ENCODE peak calls at places on chromosomes 13 and 19, in five cellular contexts. Z, P, T, L and F are unnamed samples. For H3K4me1, the result is how much of the 10 kb centered on the place peaks cover.

GRCh38 chr19:34838753-34839431 is 65.9 kb upstream of the ZNF599 start:
- DNase-seq in Z (no peak), P (peak), T (peak), L (peak), F (no peak)

GRCh38 chr13:108877300-108877699 is 247.9 kb downstream of the MYO16 start:
- DNase-seq in Z (no peak), P (no peak), T (no peak), L (no peak), F (no peak)

GRCh38 chr13:40381935-40382764 is 284.3 kb downstream of the FOXO1 start:
- DNase-seq in Z (no peak), P (no peak), T (no peak), L (no peak), F (no peak)

GRCh38 chr13:50990540-50991506 is 81.2 kb downstream of the RNASEH2B start:
- DNase-seq in Z (no peak), P (peak), T (peak), L (no peak), F (no peak)

GRCh38 chr13:113836917-113837553 is 26.8 kb downstream of the GAS6 start:
- DNase-seq in Z (no peak), P (peak), T (no peak), L (no peak), F (peak)

GRCh38 chr19:35107541-35107939 is 8.1 kb upstream of the FXYD3 start:
- DNase-seq in Z (no peak), P (no peak), T (peak), L (peak), F (peak)

GRCh38 chr13:112891477-112892401 is 77.3 kb upstream of the MCF2L start:
- DNase-seq in Z (no peak), P (no peak), T (no peak), L (no peak), F (no peak)

GRCh38 chr19:32889137-32889934 is 19.8 kb upstream of the SLC7A9 start:
- DNase-seq in Z (no peak), P (no peak), T (no peak), L (no peak), F (no peak)

GRCh38 chr19:32363175-32363574 is 17.8 kb downstream of the ZNF507 start:
- DNase-seq in Z (no peak), P (no peak), T (no peak), L (peak), F (no peak)

GRCh38 chr19:7868326-7868670 is 5.9 kb downstream of the PRR36 start:
- DNase-seq in Z (no peak), P (no peak), T (peak), L (no peak), F (no peak)

GRCh38 chr13:92735909-92736308 is 490.7 kb upstream of the GPC6 start:
- DNase-seq in Z (no peak), P (no peak), T (no peak), L (no peak), F (no peak)

GRCh38 chr13:60121288-60121687 is 42.4 kb downstream of the DIAPH3 start:
- DNase-seq in Z (no peak), P (no peak), T (no peak), L (no peak), F (no peak)

GRCh38 chr19:40623403-40624239 is 22.5 kb downstream of the LTBP4 start:
- DNase-seq in Z (no peak), P (no peak), T (peak), L (peak), F (no peak)

GRCh38 chr13:44523176-44524017 is 52.7 kb downstream of the TSC22D1 start:
- DNase-seq in Z (no peak), P (no peak), T (no peak), L (peak), F (peak)

GRCh38 chr13:93243375-93244063 is 16.9 kb downstream of the GPC6 start:
- DNase-seq in Z (no peak), P (peak), T (no peak), L (no peak), F (no peak)

GRCh38 chr13:98080280-98080679 is 62.6 kb upstream of the FARP1 start:
- DNase-seq in Z (no peak), P (no peak), T (no peak), L (no peak), F (no peak)
- TF ChIP-seq CTCF in Z (no peak), P (no peak), T (no peak), L (no peak), F (no peak)

GRCh38 chr19:2332341-2333026 is 4.0 kb downstream of the SPPL2B start:
- DNase-seq in Z (no peak), P (no peak), T (peak), L (no peak), F (no peak)
- H3K4me1 ChIP-seq in Z (under half), P (under half), T (under half), L (half or more), F (under half)

GRCh38 chr13:30038884-30039283 is 188.5 kb upstream of the UBL3 start:
- DNase-seq in Z (no peak), P (no peak), T (no peak), L (no peak), F (no peak)
- TF ChIP-seq CTCF in Z (no peak), P (no peak), T (no peak), L (no peak), F (no peak)

GRCh38 chr19:12294308-12295158 is at the start of gene ZNF44:
- DNase-seq in Z (peak), P (peak), T (peak), L (peak), F (peak)
- H3K4me1 ChIP-seq in Z (under half), P (under half), T (under half), L (under half), F (under half)

DNA sequence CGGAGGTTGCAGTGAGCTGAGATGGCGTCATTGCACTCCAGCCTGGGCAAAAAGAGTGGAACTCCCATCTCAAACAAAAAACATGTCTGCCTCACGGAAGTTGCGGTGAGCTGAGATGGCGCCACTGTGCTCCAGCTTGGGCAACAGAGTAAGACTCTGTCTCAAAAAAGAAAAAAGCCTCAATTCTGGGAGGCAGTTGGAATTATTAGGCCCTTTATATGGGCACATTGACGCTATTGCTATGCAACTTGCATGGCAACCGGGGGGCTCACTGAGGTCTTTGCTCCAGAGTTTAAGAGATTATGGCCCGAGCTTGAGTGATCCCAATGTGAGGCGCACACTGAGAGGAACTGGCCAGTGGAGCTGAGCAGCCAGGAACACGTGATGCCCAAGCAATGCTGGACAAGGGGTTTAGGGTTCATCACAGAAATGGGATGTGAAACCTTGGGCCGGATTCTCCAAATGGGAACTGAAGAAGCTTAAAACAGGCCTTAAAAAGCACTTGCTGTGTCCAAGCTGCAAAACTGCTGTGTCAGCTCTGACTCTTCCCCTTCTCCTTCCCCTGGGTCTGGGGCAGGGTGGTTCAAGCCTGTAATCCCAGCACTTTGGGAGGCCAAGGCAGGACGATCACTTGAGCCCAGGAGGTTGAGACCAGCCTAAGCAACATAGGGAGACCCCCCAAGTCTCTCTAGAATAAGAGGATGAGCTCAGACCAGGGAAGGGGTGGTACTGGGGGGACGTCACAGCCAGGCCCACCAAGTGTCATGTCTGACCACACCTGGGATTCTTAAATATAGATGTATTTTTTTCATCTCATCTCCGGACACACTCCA is 2.5 kb downstream of the FTL start:
- DNase-seq in Z (no peak), P (peak), T (peak), L (peak), F (no peak)
- TF ChIP-seq CTCF in Z (no peak), P (no peak), T (no peak), L (peak), F (no peak)